ENCODE peak calls at places on chromosome 15, in nine cellular contexts. Q is fibroblast of lung, I is endothelial cell of umbilical vein, S is HCT116, A is neural progenitor cell, N is PC-9, U is mammary epithelial cell, Z is hepatocyte, Y is MM.1S. V is an unnamed sample.
A peak's percentile ranks its signal among the peaks of the same experiment; 100 is the strongest.

GRCh38 chr15:85785887-85786777 is 8.6 kb downstream of the KLHL25 start:
- DNase-seq in Q (peak; percentile 72), I (peak; percentile 28), S (peak; percentile 53), A (no peak), N (peak; percentile 70), U (peak; percentile 71), Z (peak; percentile 72), Y (no peak), V (no peak)

GRCh38 chr15:34349769-34350168 is 6.7 kb downstream of the NUTM1 start:
- DNase-seq in Q (no peak), I (no peak), S (no peak), A (no peak), N (no peak), U (no peak), Z (no peak), Y (no peak), V (no peak)

GRCh38 chr15:33209575-33210519 is 15.3 kb upstream of the FMN1 start:
- DNase-seq in Q (no peak), I (no peak), S (no peak), A (no peak), N (no peak), U (no peak), Z (no peak), Y (no peak), V (no peak)

GRCh38 chr15:63915888-63916731 is 82.4 kb upstream of the HERC1 start:
- DNase-seq in Q (peak; percentile 54), I (peak; percentile 78), S (no peak), A (peak; percentile 78), N (no peak), U (no peak), Z (no peak), Y (no peak), V (no peak)

GRCh38 chr15:48553559-48553958 is 92.0 kb downstream of the FBN1 start:
- DNase-seq in Q (peak; percentile 58), I (peak; percentile 61), S (no peak), A (no peak), N (no peak), U (no peak), Z (no peak), Y (no peak), V (peak; percentile 48)

GRCh38 chr15:59170295-59170881 is 36.3 kb upstream of the LDHAL6B start:
- DNase-seq in Q (peak; percentile 72), I (peak; percentile 63), S (no peak), A (peak; percentile 27), N (peak; percentile 92), U (peak; percentile 93), Z (peak; percentile 26), Y (no peak), V (no peak)

GRCh38 chr15:30065025-30065801 is 17.5 kb upstream of the GOLGA8J start:
- DNase-seq in Q (peak; percentile 93), I (no peak), S (no peak), A (no peak), N (no peak), U (peak; percentile 85), Z (no peak), Y (no peak), V (no peak)

GRCh38 chr15:46312133-46312740 is 677.4 kb downstream of the SQOR start:
- DNase-seq in Q (peak; percentile 29), I (peak; percentile 71), S (peak; percentile 8), A (peak; percentile 86), N (peak; percentile 56), U (peak; percentile 27), Z (peak; percentile 88), Y (peak; percentile 83), V (peak; percentile 77)

DNA sequence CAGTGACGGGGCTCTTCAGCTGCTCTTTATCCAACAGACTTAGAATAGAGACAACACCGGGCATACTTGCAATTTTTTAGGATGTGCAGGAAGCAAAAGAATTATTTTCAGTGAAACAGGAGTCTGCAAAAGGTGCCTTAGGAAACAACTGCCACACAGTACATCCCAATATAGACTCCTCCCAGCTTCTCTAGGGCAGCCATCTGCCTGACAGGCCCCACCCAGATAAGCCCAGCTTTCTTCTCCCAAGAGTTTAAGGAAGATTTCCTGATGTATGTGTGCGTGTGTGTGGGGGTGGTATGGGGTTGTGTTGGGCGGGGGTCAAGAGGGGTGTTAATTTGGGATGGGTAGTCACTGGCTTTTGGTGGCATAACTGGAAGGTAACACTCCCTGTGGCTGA is 21.5 kb downstream of the MAP2K1 start:
- DNase-seq in Q (no peak), I (no peak), S (no peak), A (no peak), N (no peak), U (no peak), Z (no peak), Y (no peak), V (no peak)
- H3K4me1 ChIP-seq in Q (no peaks in the 10 kb centered on the region), I (peaks cover 44% of the 10 kb centered on the region), S (no peaks in the 10 kb centered on the region), A (peaks cover 21% of the 10 kb centered on the region), N (no peaks in the 10 kb centered on the region), U (peaks cover 11% of the 10 kb centered on the region), Z (no peaks in the 10 kb centered on the region), Y (peaks cover 25% of the 10 kb centered on the region), V (peaks cover 63% of the 10 kb centered on the region)

DNA sequence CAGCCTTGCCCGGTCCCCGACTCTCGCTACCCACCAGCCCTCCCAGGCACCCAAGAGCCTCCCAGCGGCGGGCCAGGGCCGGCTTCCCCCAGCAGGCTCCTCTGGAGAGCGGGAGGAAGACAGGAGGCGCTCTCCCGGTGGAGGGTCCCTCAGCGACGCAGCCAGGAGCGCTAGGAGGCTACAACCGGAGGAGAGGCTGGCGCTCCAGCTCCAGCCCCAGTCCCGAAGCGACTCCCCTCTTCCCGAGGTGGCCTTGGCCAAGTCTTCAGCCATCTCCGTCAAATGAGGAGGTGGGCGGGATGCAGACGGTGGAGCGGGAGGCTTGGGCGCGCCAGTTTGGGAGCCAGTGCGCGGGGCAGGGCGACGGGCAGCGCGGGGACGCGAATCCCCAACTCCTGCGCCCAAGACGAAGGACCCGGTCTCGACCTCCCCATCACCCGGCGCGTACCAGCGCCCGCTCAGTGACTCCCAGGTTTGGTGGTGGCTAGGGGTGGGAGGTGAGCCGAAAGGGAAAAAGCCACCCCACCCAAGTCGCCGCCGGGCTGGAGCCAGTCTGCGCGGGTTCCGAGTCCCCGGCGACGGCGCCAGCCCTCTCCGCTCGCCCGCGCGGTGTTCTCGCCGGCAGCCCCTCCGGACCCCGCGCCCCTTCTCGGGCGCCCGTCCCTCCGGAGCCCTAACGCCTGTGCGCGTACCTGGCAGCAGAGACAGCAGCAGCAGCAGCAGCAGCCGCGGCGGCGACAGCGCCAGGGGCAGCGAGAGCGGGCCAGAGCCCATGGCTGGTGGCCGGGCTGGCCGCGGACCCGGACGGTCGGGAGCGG is 566 bp downstream of the CHRNA3 start:
- DNase-seq in Q (peak; percentile 18), I (no peak), S (no peak), A (peak; percentile 84), N (no peak), U (no peak), Z (peak; percentile 56), Y (no peak), V (peak; percentile 40)
- TF ChIP-seq EZH2 in Q (no peak), I (peak; percentile 89), S (no peak), A (peak; percentile 82), N (no peak), U (peak; percentile 27), Z (peak; percentile 66), Y (no peak), V (peak; percentile 98)

GRCh38 chr15:101188517-101189340 is 63.1 kb downstream of the CHSY1 start:
- DNase-seq in Q (peak; percentile 92), I (peak; percentile 71), S (no peak), A (no peak), N (no peak), U (no peak), Z (no peak), Y (no peak), V (no peak)
- H3K4me1 ChIP-seq in Q (peaks cover 37% of the 10 kb centered on the region), I (peaks cover 41% of the 10 kb centered on the region), S (no peaks in the 10 kb centered on the region), A (peaks cover 17% of the 10 kb centered on the region), N (no peaks in the 10 kb centered on the region), U (peaks cover 26% of the 10 kb centered on the region), Z (peaks cover 24% of the 10 kb centered on the region), Y (peaks cover under 1% of the 10 kb centered on the region), V (peaks cover 17% of the 10 kb centered on the region)

DNA sequence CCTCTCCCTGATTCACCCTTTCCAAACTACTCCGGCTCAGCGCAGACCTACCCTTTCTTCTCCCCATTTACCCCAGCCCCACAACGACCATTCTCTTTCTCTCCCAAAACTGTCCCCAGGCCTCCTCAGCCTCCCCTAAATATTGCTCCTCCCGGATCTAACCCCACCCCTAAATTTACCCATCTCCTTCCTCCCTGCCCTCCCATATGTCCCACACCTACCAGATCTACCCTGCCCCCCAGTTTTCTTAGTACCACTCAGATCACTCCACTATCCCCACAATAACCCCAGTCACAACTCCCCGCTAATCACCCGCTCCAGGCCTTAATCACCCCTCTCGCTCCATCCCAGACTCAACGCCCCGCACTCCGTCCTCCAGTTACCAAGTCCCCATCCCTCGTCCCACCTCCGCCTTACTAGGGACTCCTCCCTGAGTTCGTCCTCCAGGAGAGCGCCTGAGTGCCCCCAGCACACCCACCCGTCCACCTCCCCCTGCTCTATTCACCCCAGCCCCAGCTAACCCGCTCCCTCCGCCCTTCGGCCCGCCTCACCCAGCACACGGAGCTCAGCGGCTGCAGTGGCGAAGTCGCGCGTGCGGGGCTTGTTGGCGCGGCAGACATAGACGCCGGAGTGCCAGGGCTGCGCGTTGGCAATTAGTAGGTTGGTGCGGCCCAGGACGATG is 18.6 kb upstream of the IGDCC3 start:
- DNase-seq in Q (no peak), I (no peak), S (no peak), A (peak; percentile 36), N (no peak), U (no peak), Z (no peak), Y (no peak), V (no peak)
- TF ChIP-seq EZH2 in Q (no peak), I (peak; percentile 73), S (no peak), A (peak; percentile 65), N (no peak), U (peak; percentile 79), Z (no peak), Y (peak; percentile 78), V (no peak)

GRCh38 chr15:98884894-98885293 is 122.7 kb downstream of the PGPEP1L start:
- DNase-seq in Q (no peak), I (no peak), S (no peak), A (no peak), N (no peak), U (no peak), Z (no peak), Y (no peak), V (no peak)
- H3K4me1 ChIP-seq in Q (peaks cover 4% of the 10 kb centered on the region), I (peaks cover 17% of the 10 kb centered on the region), S (peaks cover under 1% of the 10 kb centered on the region), A (peaks cover 33% of the 10 kb centered on the region), N (peaks cover 18% of the 10 kb centered on the region), U (peaks cover 16% of the 10 kb centered on the region), Z (peaks cover 3% of the 10 kb centered on the region), Y (no peaks in the 10 kb centered on the region), V (peaks cover 2% of the 10 kb centered on the region)

V was measured in A673.